ENCODE peak calls at places on chromosomes 16 and 17, in six cellular contexts. K is CD4-positive, alpha-beta memory T cell; T is stomach; P is mesendoderm; Q is cardiac muscle cell; S is tibial artery. D is an unnamed sample.

GRCh38 chr17:2215616-2216364 is 87.8 kb downstream of the SMG6 start:
- DNase-seq in Q (peak; percentile 59), S (no peak), T (peak; percentile 57), P (peak; percentile 61), K (peak; percentile 80), D (peak; percentile 91)

GRCh38 chr16:2686912-2687507 is 4.7 kb downstream of the KCTD5 start:
- DNase-seq in K (no peak), Q (no peak), T (peak; percentile 45), P (no peak), S (peak; percentile 76), D (peak; percentile 64)

GRCh38 chr17:31525801-31526549 is 134.5 kb downstream of the RAB11FIP4 start:
- DNase-seq in Q (no peak), K (no peak), T (no peak), P (peak; percentile 63), S (no peak), D (peak; percentile 94)

GRCh38 chr16:85479972-85480726 is 133.0 kb upstream of the GSE1 start:
- DNase-seq in T (peak; percentile 72), K (no peak), Q (peak; percentile 67), P (peak; percentile 36), S (no peak), D (peak; percentile 85)

GRCh38 chr16:1978476-1979120 is 2.7 kb downstream of the NOXO1 start:
- DNase-seq in S (no peak), Q (no peak), P (no peak), T (no peak), K (peak; percentile 39), D (no peak)

GRCh38 chr16:89326721-89327120 is 109.2 kb downstream of the ZNF778 start:
- DNase-seq in T (no peak), K (no peak), S (peak; percentile 54), P (peak; percentile 77), Q (no peak), D (no peak)

GRCh38 chr16:11090947-11091785 is 146.8 kb downstream of the CLEC16A start:
- DNase-seq in P (no peak), Q (no peak), K (no peak), T (no peak), S (no peak), D (no peak)

GRCh38 chr17:38605852-38606645 is at the start of gene SRCIN1:
- DNase-seq in K (no peak), P (peak; percentile 75), S (no peak), Q (peak; percentile 65), T (peak; percentile 76), D (peak; percentile 74)

GRCh38 chr17:50536683-50537646 is 4.4 kb downstream of the EPN3 start:
- DNase-seq in S (no peak), K (peak; percentile 5), T (no peak), Q (no peak), P (no peak), D (no peak)

GRCh38 chr16:763386-763785 is 2.9 kb downstream of the MSLN start:
- DNase-seq in S (no peak), K (no peak), P (no peak), Q (no peak), T (no peak), D (no peak)

GRCh38 chr16:10895053-10895946 is 18.3 kb downstream of the CIITA start:
- DNase-seq in Q (peak; percentile 82), S (no peak), K (no peak), P (peak; percentile 82), T (no peak), D (peak; percentile 81)

GRCh38 chr16:51393381-51394005 is 242.4 kb upstream of the SALL1 start:
- DNase-seq in K (no peak), S (no peak), Q (no peak), P (no peak), T (no peak), D (no peak)

DNA sequence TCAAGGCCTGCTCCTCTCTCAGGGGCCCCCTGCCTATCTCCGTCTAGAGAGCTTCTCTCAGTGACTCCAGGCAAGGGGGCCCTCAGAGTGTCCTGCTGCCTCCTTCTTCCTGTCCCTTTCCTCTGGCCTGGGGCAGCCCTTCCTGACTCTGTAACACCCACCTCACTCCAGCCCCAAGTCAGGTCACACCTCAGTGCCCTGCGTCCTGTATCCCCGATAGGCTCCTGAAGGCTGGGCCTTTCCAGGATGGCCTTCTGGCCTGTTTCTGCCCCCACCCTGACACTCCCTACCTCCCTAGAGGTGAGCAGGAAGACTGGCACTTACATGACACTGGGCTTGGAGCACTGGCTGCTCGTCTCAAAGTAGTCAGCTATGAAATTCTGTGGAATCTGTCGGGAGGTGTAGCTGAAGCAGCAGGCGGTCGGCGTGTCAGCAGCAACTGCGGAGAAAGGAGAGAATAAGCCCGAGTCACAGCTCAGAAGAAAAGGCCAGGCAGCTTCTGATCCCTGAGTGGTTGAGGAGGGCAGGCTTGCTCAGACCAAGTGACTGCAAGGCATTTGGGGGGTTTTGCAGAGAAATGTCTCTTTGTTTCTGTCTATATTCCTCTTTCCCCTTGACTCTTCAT is 972 bp downstream of the CCL3L1 start:
- DNase-seq in K (no peak), T (no peak), Q (no peak), P (peak; percentile 77), S (no peak), D (peak; percentile 35)
- H3K4me3 ChIP-seq in K (no peak overlapping the region), T (no peak overlapping the region), Q (no peak overlapping the region), P (no peak overlapping the region), S (no peak overlapping the region), D (no peak overlapping the region)

GRCh38 chr16:73414636-73415035 is 366.7 kb upstream of the ZFHX3 start:
- DNase-seq in T (no peak), Q (no peak), K (no peak), S (no peak), P (no peak), D (no peak)
- H3K27me3 ChIP-seq in T (no peaks in the 10 kb centered on the region), Q (no peaks in the 10 kb centered on the region), K (no peaks in the 10 kb centered on the region), S (no peaks in the 10 kb centered on the region), P (no peaks in the 10 kb centered on the region), D (no peaks in the 10 kb centered on the region)

GRCh38 chr16:19396555-19397011 is 21.1 kb upstream of the TMC5 start:
- DNase-seq in S (no peak), K (no peak), Q (no peak), T (peak; percentile 87), P (no peak), D (peak; percentile 53)

DNA sequence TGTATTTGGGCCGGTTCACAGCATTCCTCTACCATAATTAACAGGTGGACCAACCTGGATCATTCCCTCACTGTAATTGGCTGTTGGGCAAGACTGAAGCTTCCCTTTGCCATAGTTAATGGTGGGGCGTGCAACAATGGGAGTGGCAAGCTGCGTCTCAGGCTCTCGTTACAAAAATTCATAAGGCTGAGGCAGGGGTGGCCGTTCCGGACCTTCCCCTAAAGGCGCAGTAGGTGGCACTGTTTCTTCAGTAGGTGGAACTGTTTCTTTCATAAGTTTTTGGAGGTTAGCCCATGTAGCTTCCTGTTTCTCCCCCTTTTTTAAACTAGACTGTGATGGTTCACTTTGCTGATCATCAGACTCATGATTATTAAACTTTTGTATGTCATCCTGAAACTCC is 17.0 kb upstream of the TMC5 start:
- DNase-seq in T (no peak), Q (no peak), S (no peak), K (no peak), P (peak; percentile 15), D (peak; percentile 76)
- H3K4me1 ChIP-seq in T (peaks cover 8% of the 10 kb centered on the region), Q (no peaks in the 10 kb centered on the region), S (no peaks in the 10 kb centered on the region), K (no peaks in the 10 kb centered on the region), P (peaks cover 1% of the 10 kb centered on the region), D (peaks cover 7% of the 10 kb centered on the region)

DNA sequence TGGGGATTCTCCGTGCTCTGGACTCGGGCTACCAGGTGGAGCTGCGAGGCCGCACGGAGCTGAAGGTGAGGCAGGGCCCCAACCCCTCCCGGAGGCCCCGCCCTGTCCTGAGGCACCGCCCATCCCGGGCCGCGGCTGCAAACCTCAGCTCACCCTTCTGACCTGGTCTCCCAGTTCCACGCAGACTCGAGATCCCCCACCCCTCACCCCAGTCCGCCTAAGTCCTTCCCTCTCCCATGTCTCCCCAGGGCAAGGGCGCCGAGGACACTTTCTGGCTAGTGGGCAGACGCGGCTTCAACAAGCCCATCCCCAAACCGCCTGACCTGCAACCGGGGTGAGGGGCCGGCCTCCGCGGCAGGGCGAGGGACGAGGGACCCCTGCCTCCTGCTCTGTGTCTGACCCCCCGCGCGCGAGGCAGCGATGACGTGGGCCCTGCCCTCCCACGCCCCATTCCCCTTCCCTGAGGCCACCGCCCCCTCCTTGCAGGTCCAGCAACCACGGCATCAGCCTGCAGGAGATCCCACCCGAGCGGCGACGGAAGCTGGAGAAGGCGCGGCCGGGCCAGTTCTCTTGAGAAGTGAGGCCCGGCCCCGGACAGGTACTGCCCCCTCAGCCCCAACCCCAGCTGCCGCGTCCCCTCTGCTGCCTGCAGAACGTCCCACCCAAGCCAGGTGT is 13.7 kb downstream of the GUCY2D start:
- DNase-seq in K (no peak), S (no peak), T (peak; percentile 66), P (no peak), Q (peak; percentile 32), D (no peak)
- H3K4me3 ChIP-seq in K (no peak overlapping the region), S (peak overlapping the region; percentile 35), T (peak overlapping the region; percentile 50), P (peak overlapping the region; percentile 22), Q (peak overlapping the region; percentile 37), D (no peak overlapping the region)

GRCh38 chr16:87207509-87207908 is 109.7 kb downstream of the C16orf95 start:
- DNase-seq in T (no peak), P (no peak), Q (no peak), S (peak; percentile 65), K (no peak), D (no peak)
- H3K27me3 ChIP-seq in T (no peaks in the 10 kb centered on the region), P (no peaks in the 10 kb centered on the region), Q (no peaks in the 10 kb centered on the region), S (no peaks in the 10 kb centered on the region), K (no peaks in the 10 kb centered on the region), D (no peaks in the 10 kb centered on the region)

GRCh38 chr16:87374313-87374712 is 9.3 kb downstream of the FBXO31 start:
- DNase-seq in K (no peak), T (no peak), Q (no peak), S (no peak), P (no peak), D (no peak)
- H3K4me1 ChIP-seq in K (peaks cover 25% of the 10 kb centered on the region), T (peaks cover 7% of the 10 kb centered on the region), Q (peaks cover 7% of the 10 kb centered on the region), S (no peaks in the 10 kb centered on the region), P (no peaks in the 10 kb centered on the region), D (no peaks in the 10 kb centered on the region)

DNA sequence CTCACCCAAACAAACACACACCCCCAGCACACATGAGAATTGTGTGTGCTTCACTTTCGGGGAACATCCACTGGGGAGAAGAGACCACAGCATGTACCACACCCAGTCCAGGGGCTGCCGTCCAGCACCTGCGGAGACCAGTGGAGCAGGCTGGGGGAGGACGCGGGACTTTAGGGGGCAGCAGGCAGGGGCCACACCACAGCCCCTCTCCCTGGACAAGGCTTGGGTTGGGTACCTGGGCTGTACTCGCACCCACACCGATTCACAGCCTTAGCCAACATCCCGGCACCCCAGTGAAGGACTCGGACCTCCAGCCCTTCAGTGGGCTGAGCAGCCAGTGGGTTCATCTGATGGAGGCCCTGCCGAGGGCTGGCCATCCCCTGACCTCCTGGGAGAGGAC is 63.3 kb downstream of the RBFOX3 start:
- DNase-seq in P (no peak), K (no peak), Q (no peak), S (no peak), T (no peak), D (no peak)
- H3K4me3 ChIP-seq in P (no peak overlapping the region), K (no peak overlapping the region), Q (no peak overlapping the region), S (no peak overlapping the region), T (no peak overlapping the region), D (no peak overlapping the region)